ENCODE peak calls at places on chromosomes 3 and 15, in four cellular contexts. F is effector memory CD8-positive, alpha-beta T cell; V is right lobe of liver; R is A172. P is an unnamed sample.
A peak's percentile ranks its signal among the peaks of the same experiment; 100 is the strongest.

GRCh38 chr3:188900421-188900941 is 271.3 kb upstream of the TPRG1 start:
- DNase-seq in F (no peak), V (no peak), R (peak; percentile 91), P (no peak)

GRCh38 chr3:52167240-52167639 is 13.0 kb upstream of the POC1A start:
- DNase-seq in F (no peak), V (no peak), R (no peak), P (no peak)

GRCh38 chr15:99170476-99171065 is 65.7 kb downstream of the SYNM start:
- DNase-seq in F (no peak), V (no peak), R (no peak), P (no peak)

GRCh38 chr15:88719654-88720053 is 80.8 kb downstream of the ISG20 start:
- DNase-seq in F (no peak), V (no peak), R (no peak), P (no peak)

GRCh38 chr3:78871048-78871447 is 896.8 kb downstream of the ROBO1 start:
- DNase-seq in F (no peak), V (no peak), R (no peak), P (no peak)

GRCh38 chr3:119636194-119636593 is 24.2 kb downstream of the POPDC2 start:
- DNase-seq in F (no peak), V (no peak), R (peak; percentile 39), P (no peak)

GRCh38 chr15:67101981-67102929 is 36.9 kb downstream of the SMAD3 start:
- DNase-seq in F (peak; percentile 48), V (no peak), R (no peak), P (peak; percentile 37)

GRCh38 chr3:124741027-124741426 is 10.8 kb downstream of the UMPS start:
- DNase-seq in F (no peak), V (no peak), R (no peak), P (no peak)

GRCh38 chr15:50353999-50354837 is 780 bp downstream of the GABPB1 start:
- DNase-seq in F (peak; percentile 53), V (peak; percentile 74), R (peak; percentile 65), P (peak; percentile 48)

GRCh38 chr15:44535509-44536297 is 1.2 kb upstream of the EIF3J start:
- DNase-seq in F (peak; percentile 13), V (peak; percentile 42), R (peak; percentile 34), P (no peak)

GRCh38 chr3:156551746-156552145 is 3.2 kb downstream of the SSR3 start:
- DNase-seq in F (no peak), V (no peak), R (peak; percentile 78), P (no peak)

GRCh38 chr3:194740859-194741486 is 55.3 kb downstream of the FAM43A start:
- DNase-seq in F (no peak), V (no peak), R (peak; percentile 97), P (no peak)

GRCh38 chr3:123372789-123373534 is 75.9 kb downstream of the ADCY5 start:
- DNase-seq in F (no peak), V (no peak), R (no peak), P (no peak)

GRCh38 chr3:185988816-185989175 is 51.0 kb upstream of the TRA2B start:
- DNase-seq in F (no peak), V (no peak), R (no peak), P (no peak)

GRCh38 chr3:42982645-42983412 is 3.7 kb downstream of the GASK1A start:
- DNase-seq in F (no peak), V (no peak), R (no peak), P (no peak)

GRCh38 chr3:153963012-153963411 is 158.2 kb upstream of the ARHGEF26 start:
- DNase-seq in F (no peak), V (no peak), R (no peak), P (no peak)

GRCh38 chr3:71744738-71745137 is 8.9 kb upstream of the GPR27 start:
- DNase-seq in F (no peak), V (no peak), R (no peak), P (no peak)

GRCh38 chr3:191492601-191493000 is 31.6 kb downstream of the PYDC2 start:
- DNase-seq in F (no peak), V (no peak), R (peak; percentile 46), P (no peak)

GRCh38 chr3:194150252-194150934 is 14.4 kb downstream of the HES1 start:
- DNase-seq in F (no peak), V (no peak), R (no peak), P (no peak)

GRCh38 chr3:99765042-99765942 is 52.4 kb upstream of the CMSS1 start:
- DNase-seq in F (no peak), V (no peak), R (no peak), P (no peak)

GRCh38 chr15:81189583-81190283 is 6.9 kb upstream of the IL16 start:
- DNase-seq in F (no peak), V (no peak), R (peak; percentile 11), P (no peak)

GRCh38 chr3:70064194-70064787 is 64.8 kb downstream of the SAMMSON start:
- DNase-seq in F (no peak), V (no peak), R (peak; percentile 18), P (peak; percentile 22)

GRCh38 chr3:184261270-184262165 is at the start of gene CAMK2N2:
- DNase-seq in F (peak; percentile 28), V (peak; percentile 75), R (peak; percentile 73), P (no peak)

GRCh38 chr3:31124368-31124767 is 229.9 kb upstream of the GADL1 start:
- DNase-seq in F (no peak), V (no peak), R (no peak), P (no peak)

GRCh38 chr3:104952587-104952986 is 414.1 kb upstream of the ALCAM start:
- DNase-seq in F (no peak), V (no peak), R (peak; percentile 73), P (no peak)

GRCh38 chr3:159447841-159448240 is 540.8 kb upstream of the IL12A start:
- DNase-seq in F (no peak), V (no peak), R (no peak), P (no peak)

GRCh38 chr3:120852412-120852811 is 55.6 kb upstream of the STXBP5L start:
- DNase-seq in F (no peak), V (no peak), R (no peak), P (no peak)

GRCh38 chr15:61227269-61228024 is 1.7 kb downstream of the RORA start:
- DNase-seq in F (no peak), V (peak; percentile 55), R (peak; percentile 0), P (no peak)

GRCh38 chr15:81524496-81524895 is 150.5 kb upstream of the TMC3 start:
- DNase-seq in F (no peak), V (no peak), R (no peak), P (no peak)

GRCh38 chr3:71751602-71752001 is 2.1 kb upstream of the GPR27 start:
- DNase-seq in F (no peak), V (no peak), R (no peak), P (no peak)

GRCh38 chr15:88651971-88652370 is 13.2 kb downstream of the ISG20 start:
- DNase-seq in F (no peak), V (no peak), R (no peak), P (no peak)

GRCh38 chr15:64979252-64979710 is 10.4 kb downstream of the SPG21 start:
- DNase-seq in F (no peak), V (no peak), R (no peak), P (no peak)

GRCh38 chr15:40939909-40940801 is 11.0 kb downstream of the DLL4 start:
- DNase-seq in F (no peak), V (no peak), R (no peak), P (no peak)

GRCh38 chr15:51377038-51377761 is 35.7 kb downstream of the GLDN start:
- DNase-seq in F (no peak), V (no peak), R (no peak), P (no peak)

GRCh38 chr15:65184305-65184943 is 718 bp downstream of the CLPX start:
- DNase-seq in F (peak; percentile 33), V (peak; percentile 74), R (peak; percentile 25), P (no peak)

GRCh38 chr15:62994975-62995730 is 47.4 kb upstream of the TPM1 start:
- DNase-seq in F (no peak), V (no peak), R (peak; percentile 73), P (no peak)

GRCh38 chr3:121463745-121464144 is 82.0 kb downstream of the POLQ start:
- DNase-seq in F (no peak), V (no peak), R (no peak), P (no peak)

P was measured in Jurkat, Clone E6-1.